ENCODE peak calls at places on chromosomes 11 and 22, in ten cellular contexts. One of them, this sample, is unnamed.

GRCh38 chr22:17606472-17606871 is 22.1 kb downstream of the ATP6V1E1 start:
- DNase-seq in PC-3: no peak
- DNase-seq in hepatic stellate cell: no peak
- DNase-seq in hypothalamus: no peak
- DNase-seq in HT-29: no peak
- DNase-seq in nephron progenitor cell: no peak
- DNase-seq in activated naive CD8-positive, alpha-beta T cell treated with anti-CD3 and anti-CD28 coated beads, Interleukin-2, amount 50 U/mL, for 24 hours: no peak
- DNase-seq in BE2C: peak
- DNase-seq in NCI-H2081: no peak
- DNase-seq in naive thymus-derived CD4-positive, alpha-beta T cell: no peak
- DNase-seq in this sample: no peak

GRCh38 chr11:18791175-18792065 is at the start of gene PTPN5:
- DNase-seq in NCI-H2081: no peak
- DNase-seq in HT-29: no peak
- DNase-seq in PC-3: no peak
- DNase-seq in BE2C: no peak
- DNase-seq in naive thymus-derived CD4-positive, alpha-beta T cell: no peak
- DNase-seq in hypothalamus: peak
- DNase-seq in nephron progenitor cell: peak
- DNase-seq in activated naive CD8-positive, alpha-beta T cell treated with anti-CD3 and anti-CD28 coated beads, Interleukin-2, amount 50 U/mL, for 24 hours: no peak
- DNase-seq in hepatic stellate cell: no peak
- DNase-seq in this sample: no peak

GRCh38 chr11:8235925-8236324 is 27.8 kb downstream of the LMO1 start:
- DNase-seq in PC-3: no peak
- DNase-seq in HT-29: no peak
- DNase-seq in NCI-H2081: no peak
- DNase-seq in BE2C: no peak
- DNase-seq in hypothalamus: no peak
- DNase-seq in nephron progenitor cell: no peak
- DNase-seq in activated naive CD8-positive, alpha-beta T cell treated with anti-CD3 and anti-CD28 coated beads, Interleukin-2, amount 50 U/mL, for 24 hours: no peak
- DNase-seq in naive thymus-derived CD4-positive, alpha-beta T cell: no peak
- DNase-seq in hepatic stellate cell: no peak
- DNase-seq in this sample: no peak

GRCh38 chr22:25407226-25407858 is 157.1 kb upstream of the GRK3 start:
- DNase-seq in NCI-H2081: no peak
- DNase-seq in hepatic stellate cell: no peak
- DNase-seq in PC-3: no peak
- DNase-seq in activated naive CD8-positive, alpha-beta T cell treated with anti-CD3 and anti-CD28 coated beads, Interleukin-2, amount 50 U/mL, for 24 hours: no peak
- DNase-seq in hypothalamus: no peak
- DNase-seq in nephron progenitor cell: no peak
- DNase-seq in naive thymus-derived CD4-positive, alpha-beta T cell: no peak
- DNase-seq in BE2C: no peak
- DNase-seq in HT-29: no peak
- DNase-seq in this sample: no peak

GRCh38 chr22:48760481-48761238 is 1067.0 kb downstream of the BRD1 start:
- DNase-seq in nephron progenitor cell: no peak
- DNase-seq in NCI-H2081: no peak
- DNase-seq in hypothalamus: no peak
- DNase-seq in PC-3: no peak
- DNase-seq in activated naive CD8-positive, alpha-beta T cell treated with anti-CD3 and anti-CD28 coated beads, Interleukin-2, amount 50 U/mL, for 24 hours: no peak
- DNase-seq in HT-29: no peak
- DNase-seq in BE2C: peak
- DNase-seq in hepatic stellate cell: no peak
- DNase-seq in naive thymus-derived CD4-positive, alpha-beta T cell: no peak
- DNase-seq in this sample: no peak

GRCh38 chr11:62579252-62579651 is 5.6 kb upstream of the EEF1G start:
- DNase-seq in HT-29: no peak
- DNase-seq in hypothalamus: no peak
- DNase-seq in nephron progenitor cell: no peak
- DNase-seq in PC-3: no peak
- DNase-seq in NCI-H2081: no peak
- DNase-seq in naive thymus-derived CD4-positive, alpha-beta T cell: no peak
- DNase-seq in hepatic stellate cell: no peak
- DNase-seq in BE2C: no peak
- DNase-seq in activated naive CD8-positive, alpha-beta T cell treated with anti-CD3 and anti-CD28 coated beads, Interleukin-2, amount 50 U/mL, for 24 hours: no peak
- DNase-seq in this sample: no peak

GRCh38 chr11:46247664-46248063 is 29.8 kb upstream of the CREB3L1 start:
- DNase-seq in nephron progenitor cell: peak
- DNase-seq in BE2C: peak
- DNase-seq in PC-3: peak
- DNase-seq in hypothalamus: no peak
- DNase-seq in NCI-H2081: peak
- DNase-seq in naive thymus-derived CD4-positive, alpha-beta T cell: peak
- DNase-seq in HT-29: peak
- DNase-seq in activated naive CD8-positive, alpha-beta T cell treated with anti-CD3 and anti-CD28 coated beads, Interleukin-2, amount 50 U/mL, for 24 hours: peak
- DNase-seq in hepatic stellate cell: no peak
- DNase-seq in this sample: no peak

GRCh38 chr11:17544181-17544622 is at the start of gene USH1C:
- DNase-seq in hepatic stellate cell: no peak
- DNase-seq in activated naive CD8-positive, alpha-beta T cell treated with anti-CD3 and anti-CD28 coated beads, Interleukin-2, amount 50 U/mL, for 24 hours: peak
- DNase-seq in hypothalamus: no peak
- DNase-seq in PC-3: no peak
- DNase-seq in HT-29: peak
- DNase-seq in naive thymus-derived CD4-positive, alpha-beta T cell: no peak
- DNase-seq in nephron progenitor cell: peak
- DNase-seq in BE2C: no peak
- DNase-seq in NCI-H2081: no peak
- DNase-seq in this sample: no peak

GRCh38 chr11:43243901-43244300 is 67.9 kb upstream of the API5 start:
- DNase-seq in naive thymus-derived CD4-positive, alpha-beta T cell: no peak
- DNase-seq in nephron progenitor cell: peak
- DNase-seq in hepatic stellate cell: no peak
- DNase-seq in activated naive CD8-positive, alpha-beta T cell treated with anti-CD3 and anti-CD28 coated beads, Interleukin-2, amount 50 U/mL, for 24 hours: no peak
- DNase-seq in NCI-H2081: no peak
- DNase-seq in BE2C: no peak
- DNase-seq in PC-3: no peak
- DNase-seq in hypothalamus: no peak
- DNase-seq in HT-29: no peak
- DNase-seq in this sample: no peak

GRCh38 chr11:16000065-16000464 is 356.3 kb downstream of the SOX6 start:
- DNase-seq in PC-3: no peak
- DNase-seq in naive thymus-derived CD4-positive, alpha-beta T cell: no peak
- DNase-seq in HT-29: peak
- DNase-seq in hypothalamus: no peak
- DNase-seq in nephron progenitor cell: no peak
- DNase-seq in activated naive CD8-positive, alpha-beta T cell treated with anti-CD3 and anti-CD28 coated beads, Interleukin-2, amount 50 U/mL, for 24 hours: no peak
- DNase-seq in hepatic stellate cell: peak
- DNase-seq in BE2C: no peak
- DNase-seq in NCI-H2081: no peak
- DNase-seq in this sample: no peak

This sample was measured in brain pericyte.